ENCODE peak calls at places on chromosomes 16 and 17, in eight cellular contexts. One of them, this sample, is unnamed.

GRCh38 chr17:70165383-70165782 is 3.9 kb upstream of the KCNJ2 start:
- DNase-seq in neuronal stem cell: no peak
- DNase-seq in activated T-cell treated with anti-CD3 and anti-CD28 coated beads, Interleukin-2, amount 50 U/mL, for 1 hour: no peak
- DNase-seq in CD4-positive, alpha-beta T cell: no peak
- DNase-seq in GM12891: no peak
- DNase-seq in 8988T: no peak
- DNase-seq in uterus: no peak
- DNase-seq in cardiac fibroblast: no peak
- DNase-seq in this sample: no peak

GRCh38 chr17:48998557-48999440 is 1.6 kb downstream of the IGF2BP1 start:
- DNase-seq in GM12891: no peak
- DNase-seq in neuronal stem cell: no peak
- DNase-seq in uterus: no peak
- DNase-seq in activated T-cell treated with anti-CD3 and anti-CD28 coated beads, Interleukin-2, amount 50 U/mL, for 1 hour: no peak
- DNase-seq in CD4-positive, alpha-beta T cell: no peak
- DNase-seq in cardiac fibroblast: peak
- DNase-seq in 8988T: no peak
- DNase-seq in this sample: no peak

GRCh38 chr16:49592507-49593422 is 219.2 kb downstream of the C16orf78 start:
- DNase-seq in uterus: no peak
- DNase-seq in CD4-positive, alpha-beta T cell: peak
- DNase-seq in GM12891: peak
- DNase-seq in activated T-cell treated with anti-CD3 and anti-CD28 coated beads, Interleukin-2, amount 50 U/mL, for 1 hour: peak
- DNase-seq in 8988T: peak
- DNase-seq in neuronal stem cell: peak
- DNase-seq in cardiac fibroblast: peak
- DNase-seq in this sample: peak

GRCh38 chr16:56589141-56590039 is at the start of gene MT3:
- DNase-seq in GM12891: no peak
- DNase-seq in CD4-positive, alpha-beta T cell: peak
- DNase-seq in neuronal stem cell: no peak
- DNase-seq in activated T-cell treated with anti-CD3 and anti-CD28 coated beads, Interleukin-2, amount 50 U/mL, for 1 hour: peak
- DNase-seq in 8988T: no peak
- DNase-seq in cardiac fibroblast: no peak
- DNase-seq in uterus: no peak
- DNase-seq in this sample: no peak

GRCh38 chr16:87392823-87393679 is 915 bp downstream of the MAP1LC3B start:
- DNase-seq in 8988T: peak
- DNase-seq in CD4-positive, alpha-beta T cell: peak
- DNase-seq in neuronal stem cell: peak
- DNase-seq in activated T-cell treated with anti-CD3 and anti-CD28 coated beads, Interleukin-2, amount 50 U/mL, for 1 hour: peak
- DNase-seq in uterus: peak
- DNase-seq in GM12891: no peak
- DNase-seq in cardiac fibroblast: peak
- DNase-seq in this sample: peak

GRCh38 chr17:51372345-51373004 is 112.1 kb downstream of the UTP18 start:
- DNase-seq in 8988T: peak
- DNase-seq in CD4-positive, alpha-beta T cell: no peak
- DNase-seq in cardiac fibroblast: peak
- DNase-seq in GM12891: peak
- DNase-seq in activated T-cell treated with anti-CD3 and anti-CD28 coated beads, Interleukin-2, amount 50 U/mL, for 1 hour: no peak
- DNase-seq in neuronal stem cell: no peak
- DNase-seq in uterus: no peak
- DNase-seq in this sample: peak

GRCh38 chr17:62653002-62653830 is 25.7 kb downstream of the MRC2 start:
- DNase-seq in uterus: peak
- DNase-seq in cardiac fibroblast: peak
- DNase-seq in GM12891: peak
- DNase-seq in neuronal stem cell: peak
- DNase-seq in 8988T: peak
- DNase-seq in CD4-positive, alpha-beta T cell: peak
- DNase-seq in activated T-cell treated with anti-CD3 and anti-CD28 coated beads, Interleukin-2, amount 50 U/mL, for 1 hour: peak
- DNase-seq in this sample: no peak

GRCh38 chr16:62135903-62136302 is 99.7 kb upstream of the CDH8 start:
- DNase-seq in activated T-cell treated with anti-CD3 and anti-CD28 coated beads, Interleukin-2, amount 50 U/mL, for 1 hour: no peak
- DNase-seq in CD4-positive, alpha-beta T cell: no peak
- DNase-seq in uterus: no peak
- DNase-seq in neuronal stem cell: no peak
- DNase-seq in GM12891: no peak
- DNase-seq in cardiac fibroblast: no peak
- DNase-seq in 8988T: peak
- DNase-seq in this sample: no peak

GRCh38 chr16:88815901-88816589 is 4.3 kb upstream of the APRT start:
- DNase-seq in GM12891: peak
- DNase-seq in activated T-cell treated with anti-CD3 and anti-CD28 coated beads, Interleukin-2, amount 50 U/mL, for 1 hour: peak
- DNase-seq in neuronal stem cell: no peak
- DNase-seq in 8988T: no peak
- DNase-seq in CD4-positive, alpha-beta T cell: peak
- DNase-seq in cardiac fibroblast: no peak
- DNase-seq in uterus: no peak
- DNase-seq in this sample: no peak